ENCODE peak calls at places on chromosomes 7 and 10, in seven cellular contexts. D is A549; N is hepatocyte; I is lung; M is CD8-positive, alpha-beta memory T cell; G is CD4-positive, alpha-beta memory T cell; Z is neuronal stem cell. P is an unnamed sample. For H3K4me1, the result is how much of the 10 kb centered on the place peaks cover.

GRCh38 chr7:104529567-104529966 is 201.2 kb downstream of the LHFPL3 start:
- DNase-seq in D (no peak), N (no peak), I (no peak), M (no peak), G (no peak), Z (no peak), P (no peak)

GRCh38 chr10:132798403-132798802 is 12.5 kb upstream of the NKX6-2 start:
- DNase-seq in D (no peak), N (no peak), I (no peak), M (no peak), G (no peak), Z (no peak), P (no peak)

GRCh38 chr7:149855368-149856305 is 17.5 kb downstream of the ZNF862 start:
- DNase-seq in D (no peak), N (peak), I (no peak), M (no peak), G (no peak), Z (no peak), P (no peak)

GRCh38 chr10:121880842-121881423 is 46.9 kb downstream of the ATE1 start:
- DNase-seq in D (no peak), N (no peak), I (no peak), M (no peak), G (no peak), Z (no peak), P (no peak)

GRCh38 chr10:109214916-109215740 is 708.2 kb downstream of the XPNPEP1 start:
- DNase-seq in D (no peak), N (no peak), I (no peak), M (no peak), G (no peak), Z (no peak), P (no peak)

GRCh38 chr10:77801474-77802238 is 124.9 kb downstream of the DLG5 start:
- DNase-seq in D (no peak), N (no peak), I (no peak), M (peak), G (peak), Z (no peak), P (no peak)

GRCh38 chr10:74825033-74825370 is 1.4 kb upstream of the KAT6B start:
- DNase-seq in D (no peak), N (peak), I (peak), M (peak), G (peak), Z (peak), P (peak)

GRCh38 chr10:117418121-117418520 is 42.9 kb upstream of the PDZD8 start:
- DNase-seq in D (no peak), N (no peak), I (no peak), M (no peak), G (no peak), Z (no peak), P (no peak)

GRCh38 chr10:7788640-7789335 is 811 bp downstream of the ATP5F1C start:
- DNase-seq in D (no peak), N (peak), I (no peak), M (no peak), G (no peak), Z (no peak), P (no peak)

GRCh38 chr7:141466151-141466904 is 84.9 kb upstream of the AGK start:
- DNase-seq in D (no peak), N (no peak), I (no peak), M (no peak), G (no peak), Z (no peak), P (no peak)

GRCh38 chr7:44184221-44184873 is 4.9 kb downstream of the GCK start:
- DNase-seq in D (peak), N (peak), I (no peak), M (no peak), G (no peak), Z (no peak), P (no peak)

GRCh38 chr7:73850212-73850611 is 7.9 kb upstream of the METTL27 start:
- DNase-seq in D (no peak), N (no peak), I (no peak), M (no peak), G (no peak), Z (no peak), P (no peak)

GRCh38 chr10:69324583-69324982 is 46.3 kb downstream of the HK1 start:
- DNase-seq in D (no peak), N (no peak), I (no peak), M (no peak), G (no peak), Z (no peak), P (no peak)
- H3K4me1 ChIP-seq in D (under half), N (under half), I (under half), M (half or more), G (half or more), Z (under half), P (under half)

GRCh38 chr10:6339891-6340290 is 137.2 kb downstream of the PFKFB3 start:
- DNase-seq in D (no peak), N (no peak), I (peak), M (no peak), G (no peak), Z (no peak), P (no peak)
- H3K4me3 ChIP-seq in D (no peak), N (no peak), I (no peak), M (no peak), G (no peak), Z (no peak), P (no peak)

DNA sequence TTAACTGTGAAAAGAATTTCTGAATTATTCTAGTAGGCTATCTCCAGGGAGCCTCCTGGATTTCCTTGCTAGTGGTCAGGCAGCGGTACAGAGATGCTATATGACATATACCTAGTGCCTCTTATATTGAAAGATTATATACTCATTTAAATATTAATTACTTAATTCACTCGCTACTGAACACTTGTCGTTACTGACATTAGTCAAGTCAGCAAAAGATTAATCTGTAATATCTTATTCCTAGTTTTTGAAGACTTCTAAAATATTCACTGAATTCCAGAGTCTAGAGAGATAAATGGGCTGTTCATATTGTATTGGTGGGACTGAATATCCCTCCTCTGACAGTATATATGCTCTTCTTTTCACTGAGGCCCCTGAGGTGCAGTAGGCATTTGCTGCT is 2.9 kb downstream of the SEMA3E start:
- DNase-seq in D (no peak), N (no peak), I (no peak), M (no peak), G (no peak), Z (no peak), P (no peak)
- H3K4me1 ChIP-seq in D (under half), N (under half), I (under half), M (under half), G (under half), Z (under half), P (under half)

GRCh38 chr7:93592588-93593266 is 18.2 kb upstream of the CALCR start:
- DNase-seq in D (no peak), N (no peak), I (no peak), M (no peak), G (no peak), Z (no peak), P (no peak)
- H3K4me3 ChIP-seq in D (no peak), N (no peak), I (no peak), M (no peak), G (no peak), Z (no peak), P (no peak)

DNA sequence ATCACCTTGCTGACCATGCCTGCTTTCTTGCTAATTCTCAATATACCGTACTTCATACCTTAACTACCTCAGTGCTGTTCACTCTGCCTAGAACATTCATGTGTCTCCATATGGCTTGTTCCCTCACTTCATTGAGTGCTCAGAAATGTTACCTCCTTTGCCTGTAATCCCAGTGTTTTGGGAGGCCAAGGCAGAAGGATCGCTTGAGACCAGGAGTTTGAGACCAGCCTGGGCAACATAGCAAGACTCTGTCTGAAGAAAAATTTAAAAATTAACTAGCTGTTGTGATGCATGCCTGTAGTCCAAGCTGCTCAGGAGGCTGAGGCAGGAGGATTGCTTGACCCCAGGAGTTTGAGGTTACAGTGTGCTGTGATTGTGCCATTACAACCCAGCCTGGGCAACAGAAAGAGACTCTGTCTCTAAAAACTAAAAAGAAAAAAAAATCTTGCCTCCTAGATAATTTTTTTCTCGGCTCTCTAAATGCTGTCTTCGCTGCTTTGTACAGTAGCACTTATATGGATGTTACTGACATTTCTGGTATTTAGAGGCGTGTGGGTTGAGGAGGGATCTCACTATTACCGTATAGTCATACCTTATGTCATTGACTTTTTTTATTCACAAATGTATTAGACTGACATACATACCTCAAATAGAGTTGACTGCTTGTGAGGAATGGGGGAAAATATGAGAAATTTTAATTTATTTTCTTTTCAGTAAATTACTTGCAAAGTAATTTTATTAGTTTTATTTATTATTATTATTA is 63.7 kb downstream of the LCOR start:
- DNase-seq in D (no peak), N (no peak), I (no peak), M (no peak), G (no peak), Z (no peak), P (no peak)
- H3K4me1 ChIP-seq in D (under half), N (under half), I (under half), M (under half), G (under half), Z (under half), P (under half)

P was measured in aorta.